ENCODE peak calls at places on chromosomes 13 and 19, in eight cellular contexts. One of them, this sample, is unnamed.

GRCh38 chr19:47209323-47210179 is 21.4 kb downstream of the BBC3 start:
- DNase-seq in lower leg skin: no peak
- DNase-seq in ovary: no peak
- DNase-seq in brain microvascular endothelial cell: no peak
- DNase-seq in pancreas: no peak
- DNase-seq in fibroblast of pulmonary artery: no peak
- DNase-seq in dorsolateral prefrontal cortex: no peak
- DNase-seq in NB4: no peak
- DNase-seq in this sample: no peak

GRCh38 chr13:30739646-30740642 is 4.6 kb downstream of the ALOX5AP start:
- DNase-seq in lower leg skin: no peak
- DNase-seq in ovary: no peak
- DNase-seq in brain microvascular endothelial cell: peak
- DNase-seq in pancreas: no peak
- DNase-seq in fibroblast of pulmonary artery: peak
- DNase-seq in dorsolateral prefrontal cortex: no peak
- DNase-seq in NB4: peak
- DNase-seq in this sample: peak

GRCh38 chr19:55696301-55697068 is 21.5 kb downstream of the EPN1 start:
- DNase-seq in lower leg skin: peak
- DNase-seq in ovary: no peak
- DNase-seq in brain microvascular endothelial cell: no peak
- DNase-seq in pancreas: no peak
- DNase-seq in fibroblast of pulmonary artery: no peak
- DNase-seq in dorsolateral prefrontal cortex: no peak
- DNase-seq in NB4: no peak
- DNase-seq in this sample: no peak

GRCh38 chr19:49324801-49325491 is at the start of gene SLC6A16:
- DNase-seq in lower leg skin: no peak
- DNase-seq in ovary: no peak
- DNase-seq in brain microvascular endothelial cell: no peak
- DNase-seq in pancreas: no peak
- DNase-seq in fibroblast of pulmonary artery: no peak
- DNase-seq in dorsolateral prefrontal cortex: no peak
- DNase-seq in NB4: no peak
- DNase-seq in this sample: no peak

GRCh38 chr19:40178756-40179155 is 12.5 kb upstream of the MAP3K10 start:
- DNase-seq in lower leg skin: no peak
- DNase-seq in ovary: no peak
- DNase-seq in brain microvascular endothelial cell: no peak
- DNase-seq in pancreas: no peak
- DNase-seq in fibroblast of pulmonary artery: no peak
- DNase-seq in dorsolateral prefrontal cortex: no peak
- DNase-seq in NB4: no peak
- DNase-seq in this sample: no peak

GRCh38 chr19:32823747-32824102 is 45.8 kb downstream of the SLC7A9 start:
- DNase-seq in lower leg skin: peak
- DNase-seq in ovary: no peak
- DNase-seq in brain microvascular endothelial cell: no peak
- DNase-seq in pancreas: no peak
- DNase-seq in fibroblast of pulmonary artery: no peak
- DNase-seq in dorsolateral prefrontal cortex: no peak
- DNase-seq in NB4: no peak
- DNase-seq in this sample: no peak

GRCh38 chr19:33689138-33689746 is 67.5 kb downstream of the CHST8 start:
- DNase-seq in lower leg skin: peak
- DNase-seq in ovary: no peak
- DNase-seq in brain microvascular endothelial cell: no peak
- DNase-seq in pancreas: no peak
- DNase-seq in fibroblast of pulmonary artery: no peak
- DNase-seq in dorsolateral prefrontal cortex: no peak
- DNase-seq in NB4: no peak
- DNase-seq in this sample: no peak

GRCh38 chr13:113418722-113419049 is 34.6 kb downstream of the ADPRHL1 start:
- DNase-seq in lower leg skin: no peak
- DNase-seq in ovary: no peak
- DNase-seq in brain microvascular endothelial cell: no peak
- DNase-seq in pancreas: no peak
- DNase-seq in fibroblast of pulmonary artery: no peak
- DNase-seq in dorsolateral prefrontal cortex: no peak
- DNase-seq in NB4: no peak
- DNase-seq in this sample: no peak

GRCh38 chr19:49860716-49861100 is 6.7 kb downstream of the PNKP start:
- DNase-seq in lower leg skin: no peak
- DNase-seq in ovary: no peak
- DNase-seq in brain microvascular endothelial cell: no peak
- DNase-seq in pancreas: peak
- DNase-seq in fibroblast of pulmonary artery: no peak
- DNase-seq in dorsolateral prefrontal cortex: no peak
- DNase-seq in NB4: no peak
- DNase-seq in this sample: no peak

GRCh38 chr19:41434450-41434849 is 5.3 kb downstream of the DMAC2 start:
- DNase-seq in lower leg skin: no peak
- DNase-seq in ovary: no peak
- DNase-seq in brain microvascular endothelial cell: no peak
- DNase-seq in pancreas: no peak
- DNase-seq in fibroblast of pulmonary artery: no peak
- DNase-seq in dorsolateral prefrontal cortex: no peak
- DNase-seq in NB4: no peak
- DNase-seq in this sample: no peak

GRCh38 chr19:1104452-1105216 is 840 bp downstream of the GPX4 start:
- DNase-seq in lower leg skin: peak
- DNase-seq in ovary: peak
- DNase-seq in brain microvascular endothelial cell: no peak
- DNase-seq in pancreas: peak
- DNase-seq in fibroblast of pulmonary artery: peak
- DNase-seq in dorsolateral prefrontal cortex: peak
- DNase-seq in NB4: peak
- DNase-seq in this sample: peak

GRCh38 chr19:13831560-13832056 is 36.4 kb downstream of the ZSWIM4 start:
- DNase-seq in lower leg skin: no peak
- DNase-seq in ovary: no peak
- DNase-seq in brain microvascular endothelial cell: no peak
- DNase-seq in pancreas: no peak
- DNase-seq in fibroblast of pulmonary artery: no peak
- DNase-seq in dorsolateral prefrontal cortex: no peak
- DNase-seq in NB4: no peak
- DNase-seq in this sample: peak

GRCh38 chr19:4456843-4457653 is 546 bp downstream of the UBXN6 start:
- DNase-seq in lower leg skin: peak
- DNase-seq in ovary: no peak
- DNase-seq in brain microvascular endothelial cell: peak
- DNase-seq in pancreas: no peak
- DNase-seq in fibroblast of pulmonary artery: peak
- DNase-seq in dorsolateral prefrontal cortex: no peak
- DNase-seq in NB4: peak
- DNase-seq in this sample: no peak

GRCh38 chr13:23159205-23159586 is 21.6 kb upstream of the SGCG start:
- DNase-seq in lower leg skin: no peak
- DNase-seq in ovary: no peak
- DNase-seq in brain microvascular endothelial cell: peak
- DNase-seq in pancreas: no peak
- DNase-seq in fibroblast of pulmonary artery: peak
- DNase-seq in dorsolateral prefrontal cortex: no peak
- DNase-seq in NB4: peak
- DNase-seq in this sample: peak
- H3K4me3 ChIP-seq in lower leg skin: peak
- H3K4me3 ChIP-seq in ovary: no peak
- H3K4me3 ChIP-seq in brain microvascular endothelial cell: peak
- H3K4me3 ChIP-seq in pancreas: no peak
- H3K4me3 ChIP-seq in fibroblast of pulmonary artery: peak
- H3K4me3 ChIP-seq in dorsolateral prefrontal cortex: no peak
- H3K4me3 ChIP-seq in NB4: no peak
- H3K4me3 ChIP-seq in this sample: peak

GRCh38 chr19:54069482-54069881 is 5.8 kb upstream of the VSTM1 start:
- DNase-seq in lower leg skin: no peak
- DNase-seq in ovary: no peak
- DNase-seq in brain microvascular endothelial cell: no peak
- DNase-seq in pancreas: no peak
- DNase-seq in fibroblast of pulmonary artery: no peak
- DNase-seq in dorsolateral prefrontal cortex: no peak
- DNase-seq in NB4: no peak
- DNase-seq in this sample: no peak

GRCh38 chr19:54062643-54063042 is 1.1 kb downstream of the VSTM1 start:
- DNase-seq in lower leg skin: no peak
- DNase-seq in ovary: no peak
- DNase-seq in brain microvascular endothelial cell: no peak
- DNase-seq in pancreas: no peak
- DNase-seq in fibroblast of pulmonary artery: no peak
- DNase-seq in dorsolateral prefrontal cortex: no peak
- DNase-seq in NB4: peak
- DNase-seq in this sample: no peak

DNA sequence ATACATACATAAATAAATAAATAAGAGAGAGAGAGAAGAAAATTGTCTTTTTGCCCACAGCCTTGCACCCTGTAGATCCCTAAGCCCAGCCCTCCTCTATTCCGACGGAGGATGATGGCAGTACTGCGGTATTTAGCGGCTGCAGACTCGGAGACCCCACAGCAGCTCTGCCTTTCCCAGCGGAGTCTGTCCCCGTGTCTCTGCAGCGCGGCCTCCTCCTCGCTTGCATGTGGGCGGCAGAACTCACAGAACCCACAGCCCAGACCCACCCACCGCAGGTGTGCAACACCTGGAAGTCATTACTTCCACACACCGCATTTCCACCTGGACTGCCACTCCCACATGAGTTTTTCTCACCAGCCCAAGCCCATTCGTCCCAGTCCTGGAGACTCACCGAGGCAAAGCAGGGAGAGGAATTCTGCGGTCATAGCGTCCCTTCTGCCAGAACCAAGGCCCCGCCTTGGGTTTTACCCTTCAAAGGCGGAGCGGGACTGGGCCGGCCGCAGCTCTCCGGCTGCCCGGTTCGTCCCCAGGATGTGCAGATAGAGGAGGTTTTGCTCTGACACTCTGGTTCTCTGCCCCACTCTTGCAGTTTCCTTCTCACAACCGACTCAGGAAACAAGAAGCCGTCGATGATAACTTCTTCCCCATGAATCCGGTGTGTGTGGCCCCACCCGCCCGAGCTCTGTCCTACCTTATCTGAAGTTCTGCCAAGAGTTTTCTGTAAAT is at the start of gene VSTM1:
- DNase-seq in lower leg skin: no peak
- DNase-seq in ovary: no peak
- DNase-seq in brain microvascular endothelial cell: no peak
- DNase-seq in pancreas: no peak
- DNase-seq in fibroblast of pulmonary artery: no peak
- DNase-seq in dorsolateral prefrontal cortex: no peak
- DNase-seq in NB4: no peak
- DNase-seq in this sample: no peak
- H3K4me3 ChIP-seq in lower leg skin: no peak
- H3K4me3 ChIP-seq in ovary: no peak
- H3K4me3 ChIP-seq in brain microvascular endothelial cell: no peak
- H3K4me3 ChIP-seq in pancreas: no peak
- H3K4me3 ChIP-seq in fibroblast of pulmonary artery: no peak
- H3K4me3 ChIP-seq in dorsolateral prefrontal cortex: no peak
- H3K4me3 ChIP-seq in NB4: no peak
- H3K4me3 ChIP-seq in this sample: no peak

DNA sequence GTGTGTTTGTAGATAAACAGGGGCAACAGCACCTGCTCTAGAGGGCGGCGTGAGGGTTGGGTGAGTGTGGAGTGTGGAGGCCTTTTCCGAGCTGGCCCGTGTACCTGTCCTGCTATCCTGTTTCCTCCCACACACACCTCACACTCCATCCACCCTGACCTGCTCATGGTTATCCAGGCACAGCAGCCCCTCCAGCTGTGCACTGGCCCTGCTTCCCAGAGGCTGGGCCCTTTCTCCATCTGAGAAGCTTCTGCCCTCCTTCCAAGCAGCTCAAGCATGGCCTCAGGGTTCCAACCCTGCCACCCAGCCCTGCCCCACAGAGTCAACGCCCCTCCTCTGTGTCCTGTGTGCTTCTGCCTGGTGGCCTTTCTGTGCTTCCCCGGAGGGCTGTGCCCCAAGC is 86.9 kb downstream of the SOX1 start:
- DNase-seq in lower leg skin: peak
- DNase-seq in ovary: no peak
- DNase-seq in brain microvascular endothelial cell: no peak
- DNase-seq in pancreas: no peak
- DNase-seq in fibroblast of pulmonary artery: no peak
- DNase-seq in dorsolateral prefrontal cortex: no peak
- DNase-seq in NB4: no peak
- DNase-seq in this sample: no peak
- H3K4me3 ChIP-seq in lower leg skin: no peak
- H3K4me3 ChIP-seq in ovary: no peak
- H3K4me3 ChIP-seq in brain microvascular endothelial cell: no peak
- H3K4me3 ChIP-seq in pancreas: no peak
- H3K4me3 ChIP-seq in fibroblast of pulmonary artery: no peak
- H3K4me3 ChIP-seq in dorsolateral prefrontal cortex: no peak
- H3K4me3 ChIP-seq in NB4: no peak
- H3K4me3 ChIP-seq in this sample: no peak

DNA sequence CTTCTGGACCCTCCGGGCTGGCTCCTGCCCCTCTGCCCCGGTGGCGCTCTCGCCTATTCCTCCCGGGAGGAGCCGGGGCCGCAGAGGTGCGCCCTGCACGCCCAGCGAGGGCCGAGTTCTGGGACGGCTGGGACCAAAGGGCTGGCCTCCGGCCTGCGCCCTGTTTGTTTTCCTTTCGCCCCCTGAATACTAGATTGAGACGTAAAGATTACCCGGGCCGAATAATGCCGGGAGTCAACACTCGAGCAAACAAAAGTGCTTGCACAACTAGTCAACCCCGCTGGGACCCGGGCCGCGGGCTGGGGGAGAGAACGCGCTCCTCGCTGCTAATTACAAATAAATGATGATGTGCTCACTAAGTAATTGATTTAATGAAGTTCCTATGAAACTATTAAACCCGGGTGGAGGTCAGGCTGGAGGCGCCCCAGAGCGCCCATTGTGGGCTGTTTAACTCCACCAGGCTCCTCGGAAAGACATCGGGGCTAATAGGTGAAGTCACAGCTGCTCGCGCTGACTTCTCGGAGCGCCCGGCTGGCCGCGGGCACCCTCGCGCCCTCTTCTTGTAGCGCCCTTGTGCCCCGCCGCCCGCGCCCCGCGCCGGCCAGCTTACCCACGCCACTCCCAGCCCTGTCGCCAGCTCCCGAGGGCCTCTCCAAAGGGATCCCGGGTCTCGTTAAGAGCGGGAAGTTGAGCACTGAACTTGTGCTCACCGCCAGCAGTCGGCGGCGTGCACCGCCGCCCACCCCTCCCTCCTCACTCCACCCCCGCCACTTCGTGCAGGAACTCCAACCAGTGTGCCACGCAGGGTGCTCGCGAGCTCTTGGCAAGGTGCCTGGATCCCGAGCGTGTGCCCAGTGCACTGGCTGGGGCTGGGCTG is 14.9 kb downstream of the ZIC5 start:
- DNase-seq in lower leg skin: no peak
- DNase-seq in ovary: no peak
- DNase-seq in brain microvascular endothelial cell: no peak
- DNase-seq in pancreas: no peak
- DNase-seq in fibroblast of pulmonary artery: no peak
- DNase-seq in dorsolateral prefrontal cortex: no peak
- DNase-seq in NB4: peak
- DNase-seq in this sample: peak
- H3K4me3 ChIP-seq in lower leg skin: no peak
- H3K4me3 ChIP-seq in ovary: no peak
- H3K4me3 ChIP-seq in brain microvascular endothelial cell: peak
- H3K4me3 ChIP-seq in pancreas: no peak
- H3K4me3 ChIP-seq in fibroblast of pulmonary artery: no peak
- H3K4me3 ChIP-seq in dorsolateral prefrontal cortex: peak
- H3K4me3 ChIP-seq in NB4: peak
- H3K4me3 ChIP-seq in this sample: peak

This sample was measured in MG63.